ENCODE peak calls at places on chromosomes 5 and 9, in eight cellular contexts. B is body of pancreas, H is astrocyte of the spinal cord, K is astrocyte, G is lower lobe of right lung, C is upper lobe of left lung, V is tibial artery, P is mucosa of descending colon. Z is an unnamed sample.

GRCh38 chr9:92176068-92176799 is 61.0 kb upstream of the SPTLC1 start:
- DNase-seq in P (no peak), C (no peak), B (no peak), K (no peak), V (no peak), H (no peak), G (no peak), Z (no peak)

GRCh38 chr5:135759149-135759784 is 75.2 kb upstream of the SLC25A48 start:
- DNase-seq in B (no peak), H (no peak), G (no peak), V (no peak), P (no peak), K (no peak), C (no peak), Z (no peak)

GRCh38 chr5:10663531-10664183 is 97.4 kb downstream of the DAP start:
- DNase-seq in B (peak; percentile 79), C (no peak), P (no peak), K (peak; percentile 46), V (no peak), H (peak; percentile 38), G (no peak), Z (no peak)

GRCh38 chr5:127571732-127572131 is 54.3 kb downstream of the PRRC1 start:
- DNase-seq in K (no peak), G (no peak), B (no peak), H (no peak), P (no peak), C (no peak), V (no peak), Z (no peak)

GRCh38 chr9:117268847-117269452 is 145.9 kb downstream of the ASTN2 start:
- DNase-seq in H (no peak), P (no peak), C (no peak), G (no peak), V (no peak), B (no peak), K (no peak), Z (no peak)

GRCh38 chr5:170333161-170333909 is 35.8 kb upstream of the LCP2 start:
- DNase-seq in K (no peak), V (no peak), G (peak; percentile 67), P (peak; percentile 26), H (peak; percentile 2), B (peak; percentile 64), C (no peak), Z (peak; percentile 49)

GRCh38 chr9:93230601-93231000 is 46.7 kb downstream of the WNK2 start:
- DNase-seq in B (no peak), K (no peak), H (no peak), G (no peak), V (no peak), P (peak; percentile 66), C (peak; percentile 59), Z (no peak)

GRCh38 chr5:180591249-180591887 is at the start of gene SCGB3A1:
- DNase-seq in H (no peak), G (peak; percentile 74), K (no peak), V (no peak), P (no peak), B (no peak), C (peak; percentile 89), Z (no peak)

GRCh38 chr9:76618762-76619161 is 145.5 kb upstream of the PCA3 start:
- DNase-seq in G (no peak), P (no peak), K (peak; percentile 49), B (no peak), H (peak; percentile 33), V (no peak), C (no peak), Z (no peak)

GRCh38 chr5:179766021-179766725 is 27.6 kb upstream of the LTC4S start:
- DNase-seq in H (peak; percentile 79), K (peak; percentile 79), B (no peak), P (no peak), V (no peak), C (peak; percentile 70), G (no peak), Z (no peak)

GRCh38 chr5:95664204-95664786 is 17.7 kb downstream of the RFESD start:
- DNase-seq in H (peak; percentile 69), C (no peak), B (peak; percentile 48), V (peak; percentile 38), K (peak; percentile 33), P (peak; percentile 76), G (no peak), Z (no peak)

GRCh38 chr5:43357067-43357466 is 43.9 kb upstream of the HMGCS1 start:
- DNase-seq in C (no peak), V (no peak), P (no peak), K (no peak), H (no peak), B (no peak), G (no peak), Z (no peak)

GRCh38 chr5:172872997-172873491 is 39.0 kb downstream of the ERGIC1 start:
- DNase-seq in P (no peak), H (peak; percentile 94), G (peak; percentile 66), C (no peak), B (peak; percentile 76), V (peak; percentile 87), K (peak; percentile 63), Z (no peak)

GRCh38 chr5:8952147-8952546 is 593.7 kb downstream of the SEMA5A start:
- DNase-seq in G (no peak), H (no peak), K (no peak), B (no peak), V (no peak), P (no peak), C (no peak), Z (no peak)

GRCh38 chr5:68251804-68252648 is 36.5 kb downstream of the PIK3R1 start:
- DNase-seq in K (peak; percentile 55), P (peak; percentile 24), G (no peak), C (no peak), B (peak; percentile 24), H (peak; percentile 69), V (peak; percentile 84), Z (no peak)

GRCh38 chr9:112332272-112332671 is 1.1 kb downstream of the PTBP3 start:
- DNase-seq in B (no peak), K (no peak), H (no peak), C (no peak), P (no peak), G (no peak), V (no peak), Z (no peak)

GRCh38 chr5:40877371-40877988 is 31.8 kb upstream of the C7 start:
- DNase-seq in K (no peak), C (no peak), P (no peak), B (no peak), H (no peak), V (no peak), G (no peak), Z (no peak)

GRCh38 chr5:28516657-28517175 is 1478.3 kb upstream of the CDH9 start:
- DNase-seq in K (peak; percentile 39), P (no peak), H (peak; percentile 74), C (no peak), V (no peak), B (no peak), G (no peak), Z (no peak)

GRCh38 chr5:187042-187431 is 4.3 kb upstream of the LRRC14B start:
- DNase-seq in B (no peak), P (no peak), V (no peak), K (no peak), C (peak; percentile 20), H (no peak), G (no peak), Z (no peak)

GRCh38 chr5:1999794-2000193 is 117.1 kb upstream of the IRX4 start:
- DNase-seq in C (no peak), K (no peak), B (no peak), G (no peak), V (no peak), P (no peak), H (no peak), Z (no peak)

GRCh38 chr9:131810351-131811170 is 70.7 kb upstream of the RAPGEF1 start:
- DNase-seq in H (no peak), V (no peak), G (no peak), C (no peak), B (no peak), P (no peak), K (no peak), Z (no peak)
- TF ChIP-seq CTCF in H (no peak), V (no peak), G (no peak), C (no peak), B (no peak), P (no peak), K (no peak), Z (no peak)

GRCh38 chr9:78938821-78939220 is 632.9 kb upstream of the TLE4 start:
- DNase-seq in B (no peak), P (no peak), V (no peak), C (no peak), H (no peak), K (no peak), G (no peak), Z (no peak)
- TF ChIP-seq CTCF in B (no peak), P (no peak), V (no peak), C (no peak), H (no peak), K (no peak), G (no peak), Z (no peak)

DNA sequence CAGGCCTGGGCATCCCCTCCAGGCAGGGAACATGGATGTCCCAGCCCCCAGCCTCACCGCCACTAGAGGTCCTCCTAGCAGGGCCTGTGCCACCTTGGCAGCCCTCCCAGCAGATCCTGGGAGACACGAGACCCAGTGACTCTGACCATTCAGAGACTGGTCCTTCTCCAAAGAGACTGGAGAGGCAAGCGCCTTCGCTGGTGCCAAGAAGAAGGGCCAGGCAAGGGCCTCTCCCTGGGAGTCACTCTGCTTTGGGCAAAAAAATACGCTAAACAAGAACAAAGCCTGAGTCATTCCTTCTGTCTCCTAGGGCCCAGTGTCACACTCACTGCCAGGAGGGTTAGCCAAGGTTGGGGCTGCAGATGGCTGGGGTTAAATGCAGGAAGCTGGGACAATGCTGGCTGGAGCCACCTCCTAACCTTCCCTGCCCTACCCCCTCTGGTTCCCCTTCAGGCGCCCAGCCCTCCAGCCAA is 35.3 kb upstream of the SMIM23 start:
- DNase-seq in H (no peak), G (no peak), C (peak; percentile 35), P (peak; percentile 25), B (no peak), V (peak; percentile 51), K (peak; percentile 10), Z (no peak)
- TF ChIP-seq CTCF in H (peak; percentile 16), G (no peak), C (no peak), P (no peak), B (no peak), V (peak; percentile 10), K (no peak), Z (no peak)

GRCh38 chr9:26667882-26668281 is 224.7 kb downstream of the CAAP1 start:
- DNase-seq in G (no peak), P (no peak), C (no peak), K (no peak), H (no peak), V (no peak), B (no peak), Z (no peak)

GRCh38 chr9:26673276-26673675 is 219.3 kb downstream of the CAAP1 start:
- DNase-seq in V (no peak), H (no peak), B (no peak), G (no peak), P (no peak), C (no peak), K (no peak), Z (no peak)

GRCh38 chr9:26665676-26666075 is 226.9 kb downstream of the CAAP1 start:
- DNase-seq in K (no peak), C (no peak), G (no peak), B (no peak), P (no peak), V (no peak), H (no peak), Z (no peak)

GRCh38 chr9:26670052-26670640 is 222.5 kb downstream of the CAAP1 start:
- DNase-seq in G (no peak), H (peak; percentile 17), C (no peak), V (no peak), K (peak; percentile 1), B (no peak), P (no peak), Z (no peak)

GRCh38 chr9:26669641-26670040 is 223.0 kb downstream of the CAAP1 start:
- DNase-seq in P (no peak), K (no peak), G (no peak), B (no peak), C (no peak), V (no peak), H (peak; percentile 3), Z (no peak)
- TF ChIP-seq CTCF in P (no peak), K (no peak), G (no peak), B (no peak), C (no peak), V (no peak), H (no peak), Z (no peak)